ENCODE peak calls at places on chromosomes 3 and 15, in eight cellular contexts. Q, I, U, D, S, N, B and M are unnamed samples.

GRCh38 chr3:46380471-46381215 is 9.9 kb downstream of the CCR5 start:
- DNase-seq in S (no peak), B (no peak), I (no peak), D (no peak), U (no peak), Q (no peak), N (no peak), M (no peak)

GRCh38 chr3:150544726-150545125 is 1.6 kb downstream of the SERP1 start:
- DNase-seq in S (no peak), I (no peak), B (peak), N (no peak), Q (no peak), U (no peak), D (peak), M (no peak)

GRCh38 chr3:107387555-107387954 is 10.3 kb downstream of the CCDC54 start:
- DNase-seq in U (no peak), B (no peak), D (no peak), S (no peak), Q (no peak), N (no peak), I (no peak), M (no peak)

GRCh38 chr3:48222616-48223513 is at the start of gene CAMP:
- DNase-seq in Q (peak), I (peak), D (peak), N (peak), B (peak), U (peak), S (no peak), M (peak)

GRCh38 chr3:23607184-23607847 is 198.4 kb upstream of the UBE2E1 start:
- DNase-seq in I (no peak), D (peak), Q (no peak), U (no peak), B (no peak), N (no peak), S (no peak), M (no peak)

GRCh38 chr3:16386536-16386935 is 121.5 kb downstream of the OXNAD1 start:
- DNase-seq in N (no peak), B (no peak), U (no peak), D (no peak), S (no peak), Q (no peak), I (no peak), M (no peak)

GRCh38 chr3:107142171-107142570 is 235.1 kb upstream of the CCDC54 start:
- DNase-seq in U (no peak), S (no peak), Q (no peak), D (no peak), B (no peak), N (no peak), I (no peak), M (no peak)

GRCh38 chr3:71859128-71859519 is 74.2 kb upstream of the PROK2 start:
- DNase-seq in D (peak), S (no peak), N (no peak), U (no peak), Q (no peak), I (no peak), B (peak), M (no peak)

GRCh38 chr15:90049666-90050604 is 48.8 kb downstream of the ZNF710 start:
- DNase-seq in N (no peak), D (no peak), I (no peak), Q (no peak), B (no peak), S (no peak), U (no peak), M (no peak)

GRCh38 chr3:57221883-57222282 is 5.6 kb upstream of the APPL1 start:
- DNase-seq in B (peak), S (no peak), U (no peak), N (no peak), I (no peak), D (peak), Q (no peak), M (no peak)

GRCh38 chr3:57963811-57964346 is 44.3 kb upstream of the FLNB start:
- DNase-seq in S (no peak), D (no peak), B (no peak), N (no peak), U (no peak), Q (no peak), I (no peak), M (no peak)

GRCh38 chr3:70281663-70282062 is 30.8 kb downstream of the MDFIC2 start:
- DNase-seq in I (no peak), N (no peak), D (no peak), S (no peak), B (no peak), U (no peak), Q (no peak), M (no peak)

GRCh38 chr3:23806322-23807160 is 786 bp downstream of the UBE2E1 start:
- DNase-seq in N (peak), B (peak), Q (peak), S (peak), D (peak), U (peak), I (peak), M (peak)

GRCh38 chr15:37093480-37094410 is 6.6 kb downstream of the MEIS2 start:
- DNase-seq in N (no peak), Q (no peak), D (peak), U (no peak), B (no peak), I (no peak), S (no peak), M (no peak)

GRCh38 chr15:34618073-34618472 is 34.6 kb upstream of the GOLGA8B start:
- DNase-seq in N (no peak), Q (no peak), D (no peak), U (no peak), S (no peak), B (no peak), I (no peak), M (no peak)

GRCh38 chr3:139848660-139849059 is 86.3 kb upstream of the CLSTN2 start:
- DNase-seq in D (no peak), B (no peak), S (no peak), I (no peak), Q (no peak), N (no peak), U (no peak), M (no peak)

GRCh38 chr15:54282228-54282836 is 304.1 kb downstream of the UNC13C start:
- DNase-seq in N (no peak), I (no peak), D (no peak), S (no peak), B (no peak), Q (no peak), U (no peak), M (no peak)

GRCh38 chr3:130839815-130840214 is 54.1 kb upstream of the ATP2C1 start:
- DNase-seq in I (no peak), Q (no peak), N (no peak), D (no peak), S (no peak), B (peak), U (no peak), M (no peak)

GRCh38 chr3:136651585-136651984 is 100.6 kb downstream of the STAG1 start:
- DNase-seq in U (no peak), Q (no peak), I (no peak), S (no peak), B (no peak), D (no peak), N (no peak), M (no peak)

GRCh38 chr15:74725845-74726773 is 781 bp upstream of the CYP1A1 start:
- DNase-seq in Q (peak), N (peak), B (peak), I (peak), S (peak), U (peak), D (peak), M (no peak)

GRCh38 chr15:66907826-66908502 is 157.4 kb upstream of the SMAD3 start:
- DNase-seq in B (peak), U (peak), D (peak), Q (peak), I (peak), S (no peak), N (no peak), M (no peak)

GRCh38 chr3:172516318-172517214 is 6.7 kb downstream of the TNFSF10 start:
- DNase-seq in N (no peak), Q (peak), D (peak), U (peak), S (no peak), I (peak), B (no peak), M (no peak)

GRCh38 chr3:46829699-46830208 is 33.5 kb downstream of the MYL3 start:
- DNase-seq in S (no peak), I (no peak), U (no peak), Q (no peak), D (no peak), B (no peak), N (no peak), M (no peak)

GRCh38 chr3:151213881-151214280 is 10.9 kb upstream of the GPR171 start:
- DNase-seq in S (no peak), N (no peak), I (no peak), B (no peak), U (no peak), Q (no peak), D (peak), M (no peak)

GRCh38 chr3:62293051-62293780 is 80.1 kb downstream of the FEZF2 start:
- DNase-seq in U (no peak), S (no peak), D (no peak), Q (no peak), N (no peak), B (no peak), I (no peak), M (no peak)

DNA sequence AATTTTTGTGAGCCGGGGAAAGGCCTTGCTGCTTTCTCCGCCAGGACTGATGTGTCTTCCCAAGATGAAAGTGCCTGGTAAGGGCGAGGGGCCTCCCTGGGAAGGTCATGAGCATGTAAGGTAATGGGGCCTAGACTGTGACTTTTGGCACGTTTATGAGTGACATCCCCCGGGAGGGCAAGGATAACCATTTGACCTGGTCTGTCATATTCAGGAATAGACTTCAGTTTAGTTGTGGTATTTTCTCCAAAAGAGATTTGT is 630 bp upstream of the CNBP start:
- DNase-seq in Q (no peak), N (no peak), D (peak), U (peak), I (peak), S (peak), B (peak), M (no peak)
- TF ChIP-seq CTCF in Q (no peak), N (no peak), D (no peak), U (no peak), I (no peak), S (no peak), B (no peak), M (no peak)

GRCh38 chr15:83066761-83067637 is at the start of gene BTBD1:
- DNase-seq in Q (peak), I (peak), N (peak), U (peak), D (peak), B (peak), S (peak), M (peak)
- TF ChIP-seq CTCF in Q (peak), I (no peak), N (no peak), U (peak), D (no peak), B (no peak), S (no peak), M (no peak)

DNA sequence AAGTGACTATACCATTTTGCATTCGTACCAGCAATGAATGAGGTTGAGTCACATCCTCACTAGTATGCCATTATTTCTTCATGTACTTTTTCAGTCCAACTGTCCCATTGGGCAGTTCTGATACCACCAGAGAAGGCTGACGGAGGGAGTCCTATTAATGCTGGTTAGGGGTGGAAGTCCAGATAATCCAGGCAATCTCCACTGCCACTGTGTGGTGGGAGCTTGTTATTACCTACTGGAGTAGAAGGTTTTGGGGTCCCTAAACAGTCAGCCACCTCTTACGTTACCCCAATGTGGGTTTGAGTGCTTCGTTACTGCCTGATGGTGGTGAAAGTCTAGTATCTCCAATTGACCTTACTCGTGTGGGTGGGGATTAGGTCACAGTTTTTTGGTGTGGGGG is 210.8 kb downstream of the DOCK3 start:
- DNase-seq in U (no peak), N (no peak), I (no peak), D (no peak), S (no peak), B (peak), Q (no peak), M (no peak)
- TF ChIP-seq CTCF in U (no peak), N (peak), I (peak), D (no peak), S (peak), B (peak), Q (peak), M (no peak)

DNA sequence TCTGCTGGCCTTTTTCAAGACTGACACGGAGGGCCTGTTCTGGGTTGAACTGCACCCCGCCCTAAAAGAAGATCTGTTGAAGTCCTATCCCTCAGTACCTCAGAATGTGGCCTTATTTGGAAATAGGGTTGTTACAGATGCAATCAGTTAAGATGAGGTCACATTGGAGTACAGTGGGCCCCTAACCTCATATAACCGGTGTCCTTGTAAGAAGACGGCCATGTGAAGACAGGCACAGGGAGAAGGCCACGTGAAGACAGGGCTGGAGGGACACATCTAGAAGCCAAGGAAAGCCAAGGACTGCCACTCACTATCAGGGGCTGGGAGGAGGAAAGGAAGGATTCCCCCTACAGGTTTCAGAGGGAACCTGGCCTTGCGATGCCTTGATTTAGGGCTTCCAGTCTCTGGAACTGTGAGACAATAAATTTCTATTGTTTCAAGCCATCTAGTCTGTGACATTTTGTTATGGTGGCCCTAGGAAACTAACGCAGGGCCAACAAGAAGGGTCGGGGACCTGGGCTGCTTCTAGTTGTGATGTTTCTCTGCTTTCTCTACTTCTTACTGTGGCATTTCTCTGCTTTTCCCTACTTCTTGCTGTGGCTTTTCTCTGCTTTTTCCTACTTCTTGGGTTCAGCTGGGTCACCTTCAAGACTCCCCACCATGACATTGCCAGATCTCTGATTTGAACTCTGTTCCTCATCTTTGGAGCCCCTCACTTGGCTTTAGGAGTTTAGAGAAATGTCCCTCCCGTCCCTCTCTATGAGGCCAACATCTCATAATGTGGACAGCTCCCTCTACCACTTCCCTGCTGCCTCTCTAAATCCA is 4.8 kb upstream of the CCDC174 start:
- DNase-seq in N (no peak), D (no peak), Q (no peak), I (no peak), S (no peak), U (no peak), B (peak), M (no peak)
- TF ChIP-seq CTCF in N (peak), D (no peak), Q (no peak), I (no peak), S (no peak), U (no peak), B (no peak), M (no peak)

DNA sequence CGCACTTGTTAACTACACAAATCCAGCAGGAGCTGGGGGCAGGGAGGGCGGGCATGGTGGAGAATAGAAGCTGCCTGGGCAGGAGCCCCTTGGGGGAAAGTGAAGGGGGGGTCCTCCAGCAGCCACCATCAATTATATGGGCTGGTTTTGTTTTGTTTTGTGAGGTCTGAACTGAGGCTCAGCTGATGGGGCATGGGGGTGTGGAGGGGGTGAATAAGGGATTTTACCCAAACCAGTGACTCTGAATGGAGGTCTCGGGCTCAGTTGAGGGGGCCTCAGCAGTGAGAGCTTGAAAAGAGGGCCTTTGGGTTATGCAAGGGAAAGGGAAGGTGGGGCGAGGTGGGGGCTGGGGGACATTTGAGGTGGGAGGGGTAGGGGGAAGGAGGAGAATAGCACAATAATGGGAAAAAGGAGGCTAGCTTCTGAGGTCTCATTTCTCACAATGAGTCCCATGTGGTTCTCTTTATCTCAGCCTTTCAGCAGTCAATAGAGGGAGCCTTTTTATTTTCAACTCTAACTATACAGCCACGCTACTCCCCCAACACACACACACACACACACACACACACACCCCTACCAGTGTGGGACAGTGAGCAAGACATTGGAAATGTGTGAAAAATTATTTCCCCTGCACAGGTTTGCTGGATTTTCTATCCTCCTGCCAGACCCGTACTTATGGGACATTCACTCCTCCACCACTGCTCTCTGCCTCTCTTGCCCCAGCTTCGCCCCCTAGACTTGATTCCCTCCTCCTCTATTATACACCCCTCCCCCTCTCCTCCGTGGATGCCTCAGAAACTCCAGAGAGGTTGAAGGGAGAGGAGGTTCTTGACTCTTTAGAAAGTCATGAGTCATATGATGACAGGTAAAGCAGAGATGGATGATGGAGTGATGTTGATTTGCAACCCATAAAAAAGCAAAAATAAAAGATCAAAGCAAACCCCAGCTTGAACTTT is 96.0 kb downstream of the GTPBP8 start:
- DNase-seq in Q (no peak), B (no peak), S (no peak), N (no peak), U (no peak), I (no peak), D (no peak), M (no peak)
- TF ChIP-seq CTCF in Q (no peak), B (no peak), S (no peak), N (no peak), U (no peak), I (no peak), D (no peak), M (no peak)